ENCODE peak calls at places on chromosomes 11 and 22, in eight cellular contexts. R is progenitor cell of endocrine pancreas, G is endothelial cell of umbilical vein, D is right lobe of liver, N is ovary, M is GM20000, Y is fibroblast of pulmonary artery, C is left ventricle myocardium inferior. A is an unnamed sample.

GRCh38 chr11:127627629-127628462 is 627.3 kb upstream of the KIRREL3 start:
- DNase-seq in R (no peak), G (no peak), D (peak; percentile 82), N (no peak), M (no peak), Y (no peak), C (no peak), A (no peak)

GRCh38 chr11:59201376-59201775 is 11.4 kb downstream of the MPEG1 start:
- DNase-seq in R (no peak), G (no peak), D (no peak), N (no peak), M (no peak), Y (no peak), C (no peak), A (no peak)

GRCh38 chr11:11978098-11978637 is 30.3 kb downstream of the DKK3 start:
- DNase-seq in R (no peak), G (no peak), D (no peak), N (no peak), M (no peak), Y (no peak), C (no peak), A (no peak)

GRCh38 chr11:121894581-121894980 is 221.4 kb downstream of the BLID start:
- DNase-seq in R (no peak), G (no peak), D (no peak), N (no peak), M (no peak), Y (no peak), C (no peak), A (no peak)

GRCh38 chr11:64220798-64221197 is 5.2 kb downstream of the TRPT1 start:
- DNase-seq in R (no peak), G (no peak), D (no peak), N (peak; percentile 28), M (no peak), Y (no peak), C (no peak), A (no peak)

GRCh38 chr11:44112083-44112865 is 16.8 kb downstream of the EXT2 start:
- DNase-seq in R (no peak), G (no peak), D (no peak), N (peak; percentile 31), M (no peak), Y (peak; percentile 53), C (peak; percentile 53), A (no peak)

GRCh38 chr11:95337972-95338429 is 107.0 kb upstream of the SESN3 start:
- DNase-seq in R (no peak), G (no peak), D (no peak), N (no peak), M (no peak), Y (no peak), C (no peak), A (no peak)

GRCh38 chr22:33099593-33099992 is 41.4 kb upstream of the SYN3 start:
- DNase-seq in R (no peak), G (no peak), D (no peak), N (no peak), M (no peak), Y (no peak), C (no peak), A (no peak)

GRCh38 chr22:50089231-50090140 is at the start of gene MOV10L1:
- DNase-seq in R (no peak), G (peak; percentile 44), D (no peak), N (peak; percentile 61), M (peak; percentile 28), Y (peak; percentile 43), C (no peak), A (no peak)

GRCh38 chr22:21448627-21449416 is 18.4 kb upstream of the TMEM191C start:
- DNase-seq in R (no peak), G (no peak), D (peak; percentile 28), N (no peak), M (no peak), Y (no peak), C (no peak), A (no peak)

GRCh38 chr11:86571273-86571948 is 101.0 kb downstream of the ME3 start:
- DNase-seq in R (peak; percentile 17), G (peak; percentile 37), D (no peak), N (no peak), M (no peak), Y (no peak), C (no peak), A (no peak)
- TF ChIP-seq CTCF in R (peak; percentile 75), G (peak; percentile 48), D (peak; percentile 42), N (peak; percentile 9), M (no peak), Y (peak; percentile 36), C (peak; percentile 22), A (peak; percentile 68)

GRCh38 chr11:61626580-61627380 is 45.9 kb upstream of the SYT7 start:
- DNase-seq in R (peak; percentile 52), G (no peak), D (no peak), N (no peak), M (no peak), Y (peak; percentile 45), C (peak; percentile 50), A (no peak)
- TF ChIP-seq CTCF in R (peak; percentile 14), G (no peak), D (no peak), N (no peak), M (no peak), Y (no peak), C (no peak), A (no peak)

GRCh38 chr11:48384670-48385069 is 18.4 kb upstream of the OR4C5 start:
- DNase-seq in R (no peak), G (no peak), D (no peak), N (no peak), M (no peak), Y (no peak), C (no peak), A (no peak)
- TF ChIP-seq CTCF in R (no peak), G (no peak), D (no peak), N (no peak), M (no peak), Y (no peak), C (no peak), A (no peak)

DNA sequence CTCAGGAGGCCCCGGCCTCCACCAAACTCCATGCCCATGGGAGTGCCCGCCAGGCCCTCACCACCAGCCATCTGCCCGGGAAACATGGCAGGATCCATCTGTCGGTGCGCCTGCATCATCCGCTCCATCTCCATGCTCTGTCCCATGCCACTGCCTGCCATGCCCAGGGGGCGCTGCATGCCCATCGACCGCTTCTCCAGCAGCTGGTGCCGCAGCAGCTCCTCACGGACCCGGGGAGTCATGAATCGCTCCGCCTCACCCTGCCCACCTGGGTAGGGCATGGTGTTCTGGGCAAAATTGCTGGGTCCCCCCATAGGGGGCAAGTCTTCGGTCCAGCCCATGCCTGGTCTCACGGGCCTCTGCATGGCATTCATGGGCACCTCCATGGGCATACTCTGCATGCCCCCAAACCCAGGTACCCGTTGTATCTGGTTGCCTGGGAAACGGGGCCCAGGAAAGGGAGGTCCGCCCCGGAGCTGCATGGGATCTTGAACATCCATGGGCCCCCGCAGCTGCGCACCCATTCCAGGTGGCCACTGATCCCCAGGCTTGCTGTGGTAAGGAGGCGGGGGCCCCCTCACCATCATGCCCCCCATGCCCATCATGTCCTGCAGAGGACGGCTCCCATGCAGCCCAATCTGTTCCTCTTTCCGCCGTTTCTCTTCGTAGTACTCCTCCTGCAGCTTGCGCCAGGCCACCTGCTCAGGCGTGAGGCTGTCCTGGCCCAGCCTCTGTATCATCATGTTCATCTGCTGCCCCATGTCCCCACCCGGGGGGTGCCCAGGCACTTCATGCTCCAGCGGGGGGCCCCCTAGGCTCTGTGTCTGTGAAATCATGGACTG is 18.0 kb downstream of the CXCR5 start:
- DNase-seq in R (no peak), G (no peak), D (no peak), N (no peak), M (no peak), Y (no peak), C (no peak), A (no peak)
- TF ChIP-seq CTCF in R (no peak), G (no peak), D (no peak), N (no peak), M (no peak), Y (peak; percentile 7), C (no peak), A (peak; percentile 35)

DNA sequence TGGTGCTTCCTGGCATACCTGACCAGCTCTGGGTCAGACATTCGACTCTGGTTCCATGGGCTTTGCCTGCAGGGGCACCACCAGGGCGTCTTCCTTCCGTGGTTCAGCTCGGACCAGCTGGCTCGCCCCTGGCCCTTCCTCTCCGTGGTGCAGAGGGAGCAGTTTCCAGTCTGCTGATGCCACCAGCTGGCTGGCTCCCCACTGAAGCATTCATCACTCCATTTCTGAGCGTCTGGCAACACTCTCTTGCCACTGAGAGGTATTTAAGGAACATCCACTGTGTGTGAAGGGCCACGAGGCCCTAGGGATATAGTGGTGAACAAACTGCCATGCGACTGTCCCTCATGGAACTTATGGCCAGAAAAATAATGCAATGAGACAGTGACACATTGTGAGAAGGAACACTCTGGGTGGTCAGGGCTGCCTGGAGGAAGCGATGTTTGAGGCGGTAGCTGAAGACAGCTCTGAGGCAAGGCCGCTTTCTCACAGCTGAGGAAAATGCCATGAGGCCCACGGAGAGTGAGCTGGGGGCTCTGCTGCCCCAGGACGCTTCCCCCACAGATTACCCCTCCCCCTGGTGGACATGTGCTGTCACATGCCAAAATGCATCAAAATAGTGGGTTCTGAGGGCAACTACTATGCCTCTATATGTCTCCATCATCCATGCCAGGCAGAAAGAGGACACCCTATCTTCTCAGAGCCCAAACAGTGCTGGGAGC is 44.9 kb upstream of the ARFGAP3 start:
- DNase-seq in R (no peak), G (no peak), D (no peak), N (no peak), M (no peak), Y (no peak), C (peak; percentile 74), A (no peak)
- TF ChIP-seq CTCF in R (peak; percentile 27), G (peak; percentile 29), D (no peak), N (no peak), M (peak; percentile 13), Y (peak; percentile 34), C (no peak), A (peak; percentile 41)

GRCh38 chr22:37634505-37635002 is 4.9 kb upstream of the SH3BP1 start:
- DNase-seq in R (no peak), G (no peak), D (no peak), N (no peak), M (no peak), Y (no peak), C (no peak), A (no peak)
- TF ChIP-seq CTCF in R (no peak), G (no peak), D (no peak), N (peak; percentile 28), M (no peak), Y (peak; percentile 25), C (no peak), A (peak; percentile 38)

GRCh38 chr11:118897721-118898310 is 14.1 kb downstream of the CXCR5 start:
- DNase-seq in R (no peak), G (no peak), D (no peak), N (no peak), M (no peak), Y (no peak), C (no peak), A (no peak)
- TF ChIP-seq CTCF in R (no peak), G (no peak), D (no peak), N (no peak), M (no peak), Y (no peak), C (no peak), A (no peak)

A was measured in epithelial cell of proximal tubule.